ENCODE peak calls at places on chromosomes 3 and 15, in ten cellular contexts. One of them, this sample, is unnamed.

GRCh38 chr3:178618197-178618596 is 82.0 kb downstream of the KCNMB2 start:
- DNase-seq in upper lobe of left lung: no peak
- DNase-seq in GM12878: no peak
- DNase-seq in suprapubic skin: no peak
- DNase-seq in HepG2: no peak
- DNase-seq in SK-N-SH: no peak
- DNase-seq in H1: no peak
- DNase-seq in stomach: no peak
- DNase-seq in esophagus muscularis mucosa: no peak
- DNase-seq in transverse colon: no peak
- DNase-seq in this sample: no peak

GRCh38 chr3:115052906-115053305 is 94.2 kb downstream of the ZBTB20 start:
- DNase-seq in transverse colon: no peak
- DNase-seq in stomach: no peak
- DNase-seq in upper lobe of left lung: no peak
- DNase-seq in GM12878: no peak
- DNase-seq in suprapubic skin: no peak
- DNase-seq in HepG2: no peak
- DNase-seq in esophagus muscularis mucosa: no peak
- DNase-seq in SK-N-SH: no peak
- DNase-seq in H1: no peak
- DNase-seq in this sample: no peak

GRCh38 chr3:165185707-165186327 is 10.4 kb downstream of the SLITRK3 start:
- DNase-seq in upper lobe of left lung: no peak
- DNase-seq in stomach: peak; percentile 49
- DNase-seq in transverse colon: peak; percentile 63
- DNase-seq in HepG2: peak; percentile 55
- DNase-seq in suprapubic skin: peak; percentile 55
- DNase-seq in SK-N-SH: peak; percentile 64
- DNase-seq in esophagus muscularis mucosa: no peak
- DNase-seq in GM12878: peak; percentile 0
- DNase-seq in H1: no peak
- DNase-seq in this sample: peak; percentile 66

GRCh38 chr15:73936181-73936580 is 9.9 kb downstream of the LOXL1 start:
- DNase-seq in suprapubic skin: no peak
- DNase-seq in upper lobe of left lung: no peak
- DNase-seq in H1: no peak
- DNase-seq in esophagus muscularis mucosa: no peak
- DNase-seq in SK-N-SH: peak; percentile 70
- DNase-seq in HepG2: no peak
- DNase-seq in stomach: no peak
- DNase-seq in transverse colon: no peak
- DNase-seq in GM12878: no peak
- DNase-seq in this sample: no peak

GRCh38 chr15:49741721-49742120 is 120.9 kb downstream of the DTWD1 start:
- DNase-seq in suprapubic skin: no peak
- DNase-seq in stomach: no peak
- DNase-seq in upper lobe of left lung: no peak
- DNase-seq in GM12878: no peak
- DNase-seq in H1: no peak
- DNase-seq in esophagus muscularis mucosa: no peak
- DNase-seq in HepG2: no peak
- DNase-seq in SK-N-SH: no peak
- DNase-seq in transverse colon: peak; percentile 73
- DNase-seq in this sample: no peak

GRCh38 chr15:38843736-38844590 is 279.3 kb upstream of the RASGRP1 start:
- DNase-seq in transverse colon: no peak
- DNase-seq in suprapubic skin: no peak
- DNase-seq in esophagus muscularis mucosa: no peak
- DNase-seq in H1: no peak
- DNase-seq in stomach: no peak
- DNase-seq in SK-N-SH: no peak
- DNase-seq in HepG2: no peak
- DNase-seq in upper lobe of left lung: no peak
- DNase-seq in GM12878: no peak
- DNase-seq in this sample: no peak

GRCh38 chr3:178754852-178755510 is 218.7 kb downstream of the KCNMB2 start:
- DNase-seq in transverse colon: no peak
- DNase-seq in stomach: no peak
- DNase-seq in upper lobe of left lung: no peak
- DNase-seq in SK-N-SH: no peak
- DNase-seq in esophagus muscularis mucosa: no peak
- DNase-seq in HepG2: no peak
- DNase-seq in suprapubic skin: no peak
- DNase-seq in GM12878: no peak
- DNase-seq in H1: no peak
- DNase-seq in this sample: no peak

GRCh38 chr15:65044724-65045481 is at the start of gene SLC51B:
- DNase-seq in esophagus muscularis mucosa: no peak
- DNase-seq in suprapubic skin: no peak
- DNase-seq in HepG2: peak; percentile 99
- DNase-seq in SK-N-SH: no peak
- DNase-seq in GM12878: no peak
- DNase-seq in upper lobe of left lung: no peak
- DNase-seq in stomach: peak; percentile 61
- DNase-seq in H1: no peak
- DNase-seq in transverse colon: peak; percentile 78
- DNase-seq in this sample: peak; percentile 90

GRCh38 chr3:45486136-45486535 is 97.8 kb downstream of the LARS2 start:
- DNase-seq in HepG2: no peak
- DNase-seq in esophagus muscularis mucosa: no peak
- DNase-seq in upper lobe of left lung: no peak
- DNase-seq in stomach: no peak
- DNase-seq in suprapubic skin: no peak
- DNase-seq in GM12878: no peak
- DNase-seq in transverse colon: no peak
- DNase-seq in H1: no peak
- DNase-seq in SK-N-SH: no peak
- DNase-seq in this sample: no peak

GRCh38 chr3:123326531-123326930 is 122.4 kb downstream of the ADCY5 start:
- DNase-seq in stomach: no peak
- DNase-seq in upper lobe of left lung: no peak
- DNase-seq in GM12878: no peak
- DNase-seq in HepG2: no peak
- DNase-seq in SK-N-SH: no peak
- DNase-seq in H1: no peak
- DNase-seq in esophagus muscularis mucosa: no peak
- DNase-seq in transverse colon: no peak
- DNase-seq in suprapubic skin: no peak
- DNase-seq in this sample: no peak

GRCh38 chr15:77607111-77607893 is 25.4 kb downstream of the LINGO1 start:
- DNase-seq in stomach: no peak
- DNase-seq in SK-N-SH: no peak
- DNase-seq in upper lobe of left lung: no peak
- DNase-seq in GM12878: no peak
- DNase-seq in esophagus muscularis mucosa: no peak
- DNase-seq in transverse colon: no peak
- DNase-seq in H1: no peak
- DNase-seq in suprapubic skin: no peak
- DNase-seq in HepG2: no peak
- DNase-seq in this sample: no peak

GRCh38 chr3:149615731-149616221 is 42.0 kb downstream of the WWTR1 start:
- DNase-seq in SK-N-SH: no peak
- DNase-seq in esophagus muscularis mucosa: no peak
- DNase-seq in suprapubic skin: no peak
- DNase-seq in upper lobe of left lung: no peak
- DNase-seq in GM12878: no peak
- DNase-seq in transverse colon: no peak
- DNase-seq in H1: no peak
- DNase-seq in stomach: no peak
- DNase-seq in HepG2: peak; percentile 48
- DNase-seq in this sample: no peak

GRCh38 chr3:149620291-149621020 is 37.4 kb downstream of the WWTR1 start:
- DNase-seq in suprapubic skin: no peak
- DNase-seq in esophagus muscularis mucosa: no peak
- DNase-seq in SK-N-SH: no peak
- DNase-seq in upper lobe of left lung: no peak
- DNase-seq in stomach: no peak
- DNase-seq in transverse colon: no peak
- DNase-seq in HepG2: no peak
- DNase-seq in H1: no peak
- DNase-seq in GM12878: no peak
- DNase-seq in this sample: no peak

GRCh38 chr3:149621218-149622005 is 36.4 kb downstream of the WWTR1 start:
- DNase-seq in transverse colon: no peak
- DNase-seq in GM12878: no peak
- DNase-seq in HepG2: no peak
- DNase-seq in upper lobe of left lung: no peak
- DNase-seq in esophagus muscularis mucosa: no peak
- DNase-seq in stomach: no peak
- DNase-seq in H1: no peak
- DNase-seq in suprapubic skin: no peak
- DNase-seq in SK-N-SH: no peak
- DNase-seq in this sample: no peak

GRCh38 chr3:149613988-149614387 is 43.8 kb downstream of the WWTR1 start:
- DNase-seq in suprapubic skin: no peak
- DNase-seq in upper lobe of left lung: no peak
- DNase-seq in HepG2: no peak
- DNase-seq in stomach: no peak
- DNase-seq in transverse colon: no peak
- DNase-seq in SK-N-SH: no peak
- DNase-seq in GM12878: no peak
- DNase-seq in H1: no peak
- DNase-seq in esophagus muscularis mucosa: no peak
- DNase-seq in this sample: no peak

DNA sequence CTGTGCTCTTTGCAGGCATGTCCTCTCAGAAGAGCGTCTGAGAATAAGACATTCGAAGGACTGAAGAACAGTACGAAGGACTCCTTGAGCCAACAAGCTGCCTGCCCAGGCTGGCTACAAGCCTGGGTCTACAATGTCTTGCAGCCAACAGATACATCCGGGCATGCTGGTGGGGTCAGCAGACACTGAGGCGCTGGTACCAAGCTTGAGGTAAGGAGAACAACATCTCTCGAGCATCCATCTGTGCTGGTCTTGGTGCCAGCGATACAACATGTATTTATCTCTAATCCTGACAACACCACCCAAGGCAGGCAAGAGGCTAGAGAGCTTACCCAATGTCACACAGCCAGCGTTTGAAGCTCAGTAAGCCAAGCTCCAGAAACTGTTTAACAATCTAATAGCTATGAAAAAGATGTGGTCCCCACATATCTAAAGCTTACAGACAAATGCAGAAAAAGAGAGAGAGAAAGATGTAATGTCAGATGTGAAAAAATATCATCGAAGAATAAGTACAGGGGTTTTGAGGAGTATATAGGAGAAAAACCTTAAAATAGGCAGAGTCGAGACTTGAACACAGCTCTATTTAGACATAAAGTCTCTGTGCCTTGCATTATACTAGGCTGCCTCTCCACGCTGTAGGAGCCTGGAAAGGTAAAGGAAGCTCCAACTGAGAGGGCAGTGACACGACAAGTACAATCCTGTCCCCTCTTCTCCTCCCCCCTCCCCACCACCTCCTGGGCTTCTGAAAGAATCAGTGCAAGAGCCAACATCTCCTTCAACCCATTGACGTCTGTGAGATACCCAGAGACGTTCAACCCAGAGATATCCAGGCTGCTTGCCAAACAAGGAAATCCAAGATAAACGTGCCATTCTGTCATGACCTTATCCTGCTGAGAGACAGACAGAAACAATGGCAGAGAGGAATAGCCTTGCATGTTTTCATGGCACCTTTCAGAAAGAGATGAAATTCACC is 39.4 kb downstream of the WWTR1 start:
- DNase-seq in transverse colon: no peak
- DNase-seq in H1: no peak
- DNase-seq in HepG2: no peak
- DNase-seq in GM12878: no peak
- DNase-seq in stomach: no peak
- DNase-seq in SK-N-SH: no peak
- DNase-seq in esophagus muscularis mucosa: no peak
- DNase-seq in suprapubic skin: no peak
- DNase-seq in upper lobe of left lung: no peak
- DNase-seq in this sample: no peak
- TF ChIP-seq POLR2AphosphoS5 in transverse colon: no peak
- TF ChIP-seq POLR2AphosphoS5 in H1: no peak
- TF ChIP-seq POLR2AphosphoS5 in HepG2: no peak
- TF ChIP-seq POLR2AphosphoS5 in GM12878: no peak
- TF ChIP-seq POLR2AphosphoS5 in stomach: no peak
- TF ChIP-seq POLR2AphosphoS5 in SK-N-SH: no peak
- TF ChIP-seq POLR2AphosphoS5 in esophagus muscularis mucosa: peak; percentile 21
- TF ChIP-seq POLR2AphosphoS5 in suprapubic skin: no peak
- TF ChIP-seq POLR2AphosphoS5 in upper lobe of left lung: peak; percentile 25
- TF ChIP-seq POLR2AphosphoS5 in this sample: no peak

DNA sequence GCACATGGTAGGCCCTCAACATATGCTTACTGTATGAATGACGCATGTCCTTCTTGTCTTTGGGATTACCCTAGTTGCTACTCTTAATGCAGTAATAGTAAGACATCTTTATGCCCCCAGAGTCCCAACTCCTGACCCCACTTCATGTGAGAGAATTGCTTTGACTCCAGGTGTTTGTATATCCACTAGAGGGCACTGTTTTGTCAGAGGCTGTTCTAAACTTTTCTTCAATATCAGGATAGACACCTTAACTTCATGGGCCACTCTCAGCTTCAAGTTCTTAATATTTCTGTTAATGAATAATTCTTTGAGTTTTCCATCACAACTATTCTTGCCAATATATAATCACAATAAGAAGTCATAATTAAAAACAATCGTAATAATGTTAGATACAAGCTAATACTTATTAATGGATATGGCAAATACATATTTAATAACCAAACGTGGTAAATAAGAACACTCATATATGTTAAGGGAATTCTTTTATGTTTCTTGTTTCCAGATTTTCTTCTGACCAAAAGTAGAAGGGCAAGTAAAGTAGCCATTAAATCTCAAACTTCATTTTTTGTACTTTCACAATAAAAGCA is 337.2 kb upstream of the DNAJC19 start:
- DNase-seq in esophagus muscularis mucosa: no peak
- DNase-seq in stomach: no peak
- DNase-seq in GM12878: no peak
- DNase-seq in transverse colon: no peak
- DNase-seq in HepG2: peak; percentile 18
- DNase-seq in SK-N-SH: no peak
- DNase-seq in suprapubic skin: no peak
- DNase-seq in H1: no peak
- DNase-seq in upper lobe of left lung: no peak
- DNase-seq in this sample: no peak
- TF ChIP-seq EP300 in esophagus muscularis mucosa: no peak
- TF ChIP-seq EP300 in stomach: no peak
- TF ChIP-seq EP300 in GM12878: no peak
- TF ChIP-seq EP300 in transverse colon: no peak
- TF ChIP-seq EP300 in HepG2: no peak
- TF ChIP-seq EP300 in SK-N-SH: no peak
- TF ChIP-seq EP300 in suprapubic skin: no peak
- TF ChIP-seq EP300 in H1: no peak
- TF ChIP-seq EP300 in upper lobe of left lung: no peak
- TF ChIP-seq EP300 in this sample: no peak

GRCh38 chr3:98737301-98737700 is 25.8 kb upstream of the ST3GAL6 start:
- DNase-seq in upper lobe of left lung: no peak
- DNase-seq in transverse colon: no peak
- DNase-seq in esophagus muscularis mucosa: no peak
- DNase-seq in GM12878: no peak
- DNase-seq in suprapubic skin: no peak
- DNase-seq in H1: no peak
- DNase-seq in SK-N-SH: no peak
- DNase-seq in stomach: no peak
- DNase-seq in HepG2: no peak
- DNase-seq in this sample: no peak
- H3K27ac ChIP-seq in upper lobe of left lung: no peak overlapping the region
- H3K27ac ChIP-seq in transverse colon: no peak overlapping the region
- H3K27ac ChIP-seq in esophagus muscularis mucosa: no peak overlapping the region
- H3K27ac ChIP-seq in GM12878: no peak overlapping the region
- H3K27ac ChIP-seq in suprapubic skin: no peak overlapping the region
- H3K27ac ChIP-seq in H1: no peak overlapping the region
- H3K27ac ChIP-seq in SK-N-SH: no peak overlapping the region
- H3K27ac ChIP-seq in stomach: no peak overlapping the region
- H3K27ac ChIP-seq in HepG2: no peak overlapping the region
- H3K27ac ChIP-seq in this sample: no peak overlapping the region

GRCh38 chr15:81311834-81312459 is 12.0 kb downstream of the STARD5 start:
- DNase-seq in SK-N-SH: no peak
- DNase-seq in upper lobe of left lung: no peak
- DNase-seq in transverse colon: no peak
- DNase-seq in stomach: no peak
- DNase-seq in esophagus muscularis mucosa: no peak
- DNase-seq in HepG2: no peak
- DNase-seq in suprapubic skin: no peak
- DNase-seq in GM12878: no peak
- DNase-seq in H1: no peak
- DNase-seq in this sample: no peak
- TF ChIP-seq POLR2AphosphoS5 in SK-N-SH: no peak
- TF ChIP-seq POLR2AphosphoS5 in upper lobe of left lung: no peak
- TF ChIP-seq POLR2AphosphoS5 in transverse colon: no peak
- TF ChIP-seq POLR2AphosphoS5 in stomach: no peak
- TF ChIP-seq POLR2AphosphoS5 in esophagus muscularis mucosa: no peak
- TF ChIP-seq POLR2AphosphoS5 in HepG2: no peak
- TF ChIP-seq POLR2AphosphoS5 in suprapubic skin: no peak
- TF ChIP-seq POLR2AphosphoS5 in GM12878: no peak
- TF ChIP-seq POLR2AphosphoS5 in H1: no peak
- TF ChIP-seq POLR2AphosphoS5 in this sample: no peak

This sample was measured in sigmoid colon.